ENCODE peak calls at places on chromosomes 13 and 19, in four cellular contexts. L is foreskin keratinocyte, F is psoas muscle, J is AG04450. M is an unnamed sample.

GRCh38 chr13:49641810-49642291 is 13.5 kb downstream of the ARL11 start:
- DNase-seq in F (peak), J (peak), L (peak), M (peak)

GRCh38 chr13:100811906-100812305 is 137.3 kb upstream of the TMTC4 start:
- DNase-seq in J (no peak), F (no peak), L (no peak), M (no peak)

GRCh38 chr19:33125929-33126388 is 6.0 kb upstream of the WDR88 start:
- DNase-seq in L (peak), F (no peak), J (peak), M (no peak)

GRCh38 chr13:56457535-56458200 is 683.0 kb upstream of the PRR20A start:
- DNase-seq in F (no peak), L (no peak), J (no peak), M (no peak)

GRCh38 chr13:63910406-63910957 is 2494.8 kb upstream of the PCDH20 start:
- DNase-seq in L (no peak), J (no peak), F (no peak), M (no peak)

GRCh38 chr19:16514383-16515019 is 18.3 kb downstream of the C19orf44 start:
- DNase-seq in J (no peak), L (no peak), F (no peak), M (no peak)

GRCh38 chr13:27952931-27953670 is 16.0 kb downstream of the CDX2 start:
- DNase-seq in F (no peak), L (no peak), J (no peak), M (no peak)

GRCh38 chr19:47540748-47541147 is 25.9 kb upstream of the NAPA start:
- DNase-seq in L (no peak), J (peak), F (no peak), M (no peak)

GRCh38 chr13:23753523-23753922 is 135.7 kb downstream of the MIPEP start:
- DNase-seq in L (no peak), F (no peak), J (no peak), M (no peak)

GRCh38 chr13:81487151-81487550 is 1146.2 kb upstream of the SPRY2 start:
- DNase-seq in L (no peak), F (no peak), J (no peak), M (no peak)

GRCh38 chr19:48928164-48929005 is 5.1 kb upstream of the DHDH start:
- DNase-seq in J (no peak), F (no peak), L (no peak), M (no peak)

GRCh38 chr13:27573265-27573664 is 47.1 kb downstream of the LNX2 start:
- DNase-seq in L (peak), J (peak), F (no peak), M (no peak)

GRCh38 chr13:99354371-99354951 is 47.3 kb upstream of the GPR183 start:
- DNase-seq in J (no peak), L (peak), F (no peak), M (no peak)

GRCh38 chr13:20684535-20684934 is 19.0 kb upstream of the IL17D start:
- DNase-seq in J (no peak), F (no peak), L (no peak), M (no peak)

GRCh38 chr19:13023666-13024065 is 28.4 kb downstream of the NFIX start:
- DNase-seq in J (no peak), F (no peak), L (no peak), M (no peak)

GRCh38 chr19:17946965-17947784 is 14.4 kb downstream of the CCDC124 start:
- DNase-seq in L (no peak), F (peak), J (no peak), M (no peak)

GRCh38 chr19:6587998-6588507 is 2.9 kb downstream of the CD70 start:
- DNase-seq in F (no peak), J (no peak), L (no peak), M (no peak)

DNA sequence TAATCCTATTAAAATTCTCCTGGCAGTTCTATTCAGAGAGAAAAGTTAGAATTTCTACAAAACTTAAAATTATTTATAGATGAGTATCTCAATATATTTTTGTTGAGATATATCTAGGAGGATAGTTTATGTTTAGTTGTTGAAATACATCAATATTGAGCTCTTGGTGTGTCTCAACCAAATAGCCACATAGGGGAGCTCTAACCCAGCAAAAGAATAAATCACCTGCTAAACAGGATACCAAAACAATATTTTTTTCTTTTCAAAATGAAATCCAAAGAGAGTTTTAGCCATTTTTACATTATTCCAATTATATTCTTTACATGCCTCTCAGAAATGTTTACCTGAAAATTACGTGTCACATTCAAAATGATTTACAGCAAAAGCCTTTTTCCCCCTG is 954.7 kb downstream of the SLITRK6 start:
- DNase-seq in L (no peak), F (no peak), J (no peak), M (no peak)
- TF ChIP-seq CTCF in L (peak), F (no peak), J (peak), M (no peak)

GRCh38 chr19:2221918-2222317 is 14.2 kb downstream of the PLEKHJ1 start:
- DNase-seq in L (no peak), F (no peak), J (no peak), M (no peak)
- TF ChIP-seq CTCF in L (peak), F (peak), J (peak), M (no peak)

DNA sequence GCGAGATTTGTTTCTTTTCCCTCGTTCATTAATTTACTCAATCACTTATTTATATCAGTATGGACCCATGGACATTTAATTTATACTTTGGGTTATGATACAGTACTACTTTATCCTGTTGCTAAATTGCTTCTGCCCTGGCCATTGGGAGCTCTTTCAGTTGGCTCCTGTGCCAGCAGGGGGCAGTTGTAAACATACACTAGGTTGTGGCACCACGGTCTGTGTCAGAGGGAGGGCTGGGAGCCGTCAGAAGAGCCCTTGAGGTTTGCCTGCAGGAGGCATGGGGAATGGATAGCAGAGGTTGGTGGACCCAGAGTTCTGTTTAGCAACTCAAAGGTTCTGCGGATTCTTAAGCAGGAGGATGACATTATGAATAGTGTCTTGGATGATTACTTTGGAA is 94.3 kb downstream of the ERCC5 start:
- DNase-seq in J (no peak), L (no peak), F (no peak), M (no peak)
- TF ChIP-seq CTCF in J (no peak), L (peak), F (no peak), M (no peak)

GRCh38 chr13:31421756-31422155 is 222.0 kb downstream of the B3GLCT start:
- DNase-seq in J (no peak), L (no peak), F (no peak), M (no peak)

GRCh38 chr13:31427151-31427867 is 227.5 kb downstream of the B3GLCT start:
- DNase-seq in J (no peak), L (no peak), F (no peak), M (no peak)

GRCh38 chr13:31426395-31426794 is 226.6 kb downstream of the B3GLCT start:
- DNase-seq in J (no peak), L (no peak), F (no peak), M (no peak)

DNA sequence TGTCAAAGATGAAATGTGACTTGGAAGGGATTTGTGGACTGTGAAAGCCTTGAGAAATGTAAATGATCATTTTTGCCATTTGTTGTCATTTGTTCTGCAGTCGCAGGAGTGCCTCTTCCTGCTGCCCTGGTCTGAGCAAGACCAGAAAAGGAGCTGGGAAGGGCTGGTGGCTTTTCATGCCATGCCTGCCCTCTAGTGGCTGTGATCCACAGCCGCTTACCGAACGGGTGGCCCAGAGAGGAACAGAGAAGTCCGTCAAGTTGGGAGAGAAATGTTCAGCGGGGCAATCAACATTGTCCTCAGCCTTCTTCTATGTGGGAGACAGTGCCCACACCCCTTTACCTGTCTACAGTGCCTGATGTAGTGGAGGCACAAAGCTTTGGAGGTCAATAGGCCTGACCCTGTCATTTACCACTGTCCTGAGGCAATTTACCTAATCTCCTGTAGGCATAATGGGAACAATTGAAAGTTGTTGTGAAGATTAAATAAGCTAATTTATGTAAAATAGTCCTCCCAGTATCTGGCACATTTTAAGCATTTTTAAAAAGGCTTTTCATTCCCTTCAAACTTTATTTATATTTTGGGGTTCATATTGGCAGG is 224.5 kb downstream of the B3GLCT start:
- DNase-seq in F (peak), J (peak), L (no peak), M (peak)
- TF ChIP-seq CTCF in F (peak), J (peak), L (peak), M (peak)

GRCh38 chr19:56080669-56081401 is 40.3 kb downstream of the ZNF787 start:
- DNase-seq in J (peak), L (no peak), F (peak), M (peak)
- TF ChIP-seq CTCF in J (peak), L (peak), F (peak), M (peak)

GRCh38 chr13:53778937-53779336 is 750.3 kb downstream of the OLFM4 start:
- DNase-seq in L (no peak), F (no peak), J (no peak), M (no peak)
- TF ChIP-seq CTCF in L (peak), F (no peak), J (no peak), M (no peak)

GRCh38 chr19:14434157-14434501 is 1.0 kb downstream of the PKN1 start:
- DNase-seq in F (no peak), L (no peak), J (no peak), M (no peak)
- TF ChIP-seq CTCF in F (no peak), L (no peak), J (no peak), M (no peak)

M was measured in AG04449.